ENCODE peak calls at places on chromosomes 3 and 15, in four cellular contexts. M, J, Y and O are unnamed samples.

GRCh38 chr3:97530689-97531088 is 233.9 kb upstream of the ARL6 start:
- DNase-seq in M (no peak), J (no peak), Y (no peak), O (no peak)

GRCh38 chr15:90750186-90750585 is 33.0 kb downstream of the BLM start:
- DNase-seq in M (no peak), J (no peak), Y (no peak), O (no peak)

GRCh38 chr3:151795276-151795675 is 18.6 kb upstream of the AADAC start:
- DNase-seq in M (peak; percentile 65), J (no peak), Y (no peak), O (no peak)

GRCh38 chr3:137163241-137163916 is 205.6 kb downstream of the IL20RB start:
- DNase-seq in M (no peak), J (no peak), Y (no peak), O (no peak)

GRCh38 chr3:61574854-61575253 is 13.5 kb downstream of the PTPRG start:
- DNase-seq in M (peak; percentile 61), J (no peak), Y (no peak), O (no peak)

GRCh38 chr3:29972594-29972993 is 633.8 kb upstream of the TGFBR2 start:
- DNase-seq in M (peak; percentile 0), J (no peak), Y (no peak), O (no peak)

GRCh38 chr3:126061301-126062032 is 22.5 kb downstream of the SLC41A3 start:
- DNase-seq in M (no peak), J (no peak), Y (no peak), O (no peak)

GRCh38 chr3:186181901-186182300 is 73.0 kb upstream of the ETV5 start:
- DNase-seq in M (no peak), J (no peak), Y (no peak), O (no peak)

GRCh38 chr3:98796334-98796733 is 33.2 kb downstream of the ST3GAL6 start:
- DNase-seq in M (no peak), J (no peak), Y (no peak), O (no peak)

GRCh38 chr15:82635798-82636197 is 11.4 kb downstream of the CPEB1 start:
- DNase-seq in M (no peak), J (no peak), Y (no peak), O (no peak)

GRCh38 chr3:113234028-113234427 is 22.7 kb downstream of the BOC start:
- DNase-seq in M (no peak), J (no peak), Y (no peak), O (no peak)

GRCh38 chr3:85567074-85567676 is 608.4 kb downstream of the CADM2 start:
- DNase-seq in M (peak; percentile 14), J (no peak), Y (peak; percentile 30), O (peak; percentile 52)

GRCh38 chr3:119636194-119636593 is 24.2 kb downstream of the POPDC2 start:
- DNase-seq in M (peak; percentile 57), J (no peak), Y (no peak), O (no peak)

GRCh38 chr3:72625616-72626337 is 222.5 kb downstream of the SHQ1 start:
- DNase-seq in M (peak; percentile 98), J (no peak), Y (no peak), O (no peak)

GRCh38 chr3:136336329-136337100 is 86.4 kb downstream of the PCCB start:
- DNase-seq in M (no peak), J (no peak), Y (no peak), O (no peak)

GRCh38 chr3:14216257-14217048 is 37.8 kb downstream of the LSM3 start:
- DNase-seq in M (no peak), J (peak; percentile 55), Y (no peak), O (no peak)

GRCh38 chr3:189744235-189744634 is 113.0 kb downstream of the TP63 start:
- DNase-seq in M (no peak), J (no peak), Y (no peak), O (no peak)
- TF ChIP-seq CTCF in M (no peak), J (no peak), Y (no peak), O (no peak)

GRCh38 chr3:170980399-170980798 is 46.1 kb downstream of the SLC2A2 start:
- DNase-seq in M (no peak), J (no peak), Y (no peak), O (no peak)
- TF ChIP-seq CTCF in M (no peak), J (no peak), Y (no peak), O (peak; percentile 42)

DNA sequence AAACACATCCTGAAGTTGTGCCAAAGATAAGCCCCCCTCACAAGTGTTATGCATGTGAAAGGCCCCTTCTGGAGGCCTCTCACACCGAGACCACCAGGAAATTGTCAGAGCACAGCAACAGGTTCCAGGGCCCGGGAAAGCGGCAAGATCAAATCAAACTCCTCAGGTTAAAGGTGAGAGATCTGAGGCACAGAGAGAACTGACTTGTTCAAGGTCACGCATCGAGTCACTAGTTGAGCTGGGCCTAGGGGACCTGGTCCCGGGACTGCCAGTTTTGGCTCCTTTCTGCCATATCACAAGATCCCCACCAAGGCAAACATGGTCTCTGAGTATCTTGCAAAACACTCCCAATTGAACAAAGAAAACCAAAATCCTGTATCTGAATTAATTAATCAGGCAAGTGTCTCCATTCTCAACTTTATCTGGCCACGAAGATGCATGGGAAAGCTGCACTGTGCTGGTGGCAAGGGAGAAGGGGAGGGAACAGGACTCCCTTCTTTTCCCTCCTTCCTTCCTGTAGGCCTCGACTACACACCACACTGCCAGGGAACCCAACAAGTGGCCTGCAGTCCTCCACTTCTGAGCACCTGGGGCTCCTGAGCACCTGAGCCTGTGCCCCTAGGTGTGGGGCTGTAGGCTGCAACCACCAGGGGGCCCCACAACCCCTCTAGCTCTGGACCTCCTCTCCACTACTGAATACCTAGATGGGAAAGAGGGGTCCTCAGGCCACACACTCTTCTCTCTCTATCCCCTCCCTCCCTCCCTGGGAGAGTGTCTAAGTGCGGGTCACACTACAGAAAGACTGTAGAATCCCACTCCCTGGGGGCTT is 37.3 kb downstream of the ANP32A start:
- DNase-seq in M (peak; percentile 27), J (peak; percentile 68), Y (peak; percentile 72), O (no peak)
- TF ChIP-seq CTCF in M (peak; percentile 81), J (peak; percentile 63), Y (peak; percentile 72), O (peak; percentile 58)

GRCh38 chr15:57505949-57506391 is 85.7 kb upstream of the MYZAP start:
- DNase-seq in M (peak; percentile 69), J (peak; percentile 66), Y (peak; percentile 72), O (no peak)

GRCh38 chr15:57505056-57505713 is 86.5 kb upstream of the MYZAP start:
- DNase-seq in M (no peak), J (no peak), Y (no peak), O (no peak)

GRCh38 chr15:57504599-57504940 is 87.1 kb upstream of the MYZAP start:
- DNase-seq in M (no peak), J (no peak), Y (no peak), O (no peak)

GRCh38 chr15:57507111-57507510 is 84.6 kb upstream of the MYZAP start:
- DNase-seq in M (no peak), J (no peak), Y (no peak), O (no peak)

DNA sequence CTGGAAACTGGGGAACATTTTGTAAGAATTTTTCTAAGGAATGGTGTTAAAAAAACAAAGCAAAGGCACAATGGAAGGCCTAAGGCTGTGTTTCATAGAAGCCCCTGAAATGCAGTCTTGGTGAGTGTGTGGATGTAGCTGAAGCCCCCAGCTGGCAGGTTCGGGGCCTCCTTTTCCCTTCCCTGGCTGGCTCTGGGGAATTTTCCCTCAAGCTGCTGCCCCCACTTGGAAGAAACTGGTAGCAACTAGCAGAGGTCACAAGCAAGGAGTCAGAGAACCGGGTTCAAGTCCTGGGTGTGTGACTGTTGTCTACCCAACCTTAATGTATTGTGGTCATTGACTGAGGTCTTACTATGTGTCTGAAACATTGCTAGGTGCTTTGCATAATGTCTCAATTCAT is 85.3 kb upstream of the MYZAP start:
- DNase-seq in M (no peak), J (no peak), Y (no peak), O (no peak)
- TF ChIP-seq CTCF in M (no peak), J (no peak), Y (no peak), O (no peak)

GRCh38 chr3:188157407-188157806 is 3.5 kb downstream of the LPP start:
- DNase-seq in M (no peak), J (no peak), Y (no peak), O (no peak)
- TF ChIP-seq CTCF in M (no peak), J (no peak), Y (no peak), O (no peak)

GRCh38 chr3:148556664-148557063 is 141.0 kb upstream of the AGTR1 start:
- DNase-seq in M (no peak), J (no peak), Y (no peak), O (no peak)
- TF ChIP-seq CTCF in M (no peak), J (no peak), Y (no peak), O (no peak)

DNA sequence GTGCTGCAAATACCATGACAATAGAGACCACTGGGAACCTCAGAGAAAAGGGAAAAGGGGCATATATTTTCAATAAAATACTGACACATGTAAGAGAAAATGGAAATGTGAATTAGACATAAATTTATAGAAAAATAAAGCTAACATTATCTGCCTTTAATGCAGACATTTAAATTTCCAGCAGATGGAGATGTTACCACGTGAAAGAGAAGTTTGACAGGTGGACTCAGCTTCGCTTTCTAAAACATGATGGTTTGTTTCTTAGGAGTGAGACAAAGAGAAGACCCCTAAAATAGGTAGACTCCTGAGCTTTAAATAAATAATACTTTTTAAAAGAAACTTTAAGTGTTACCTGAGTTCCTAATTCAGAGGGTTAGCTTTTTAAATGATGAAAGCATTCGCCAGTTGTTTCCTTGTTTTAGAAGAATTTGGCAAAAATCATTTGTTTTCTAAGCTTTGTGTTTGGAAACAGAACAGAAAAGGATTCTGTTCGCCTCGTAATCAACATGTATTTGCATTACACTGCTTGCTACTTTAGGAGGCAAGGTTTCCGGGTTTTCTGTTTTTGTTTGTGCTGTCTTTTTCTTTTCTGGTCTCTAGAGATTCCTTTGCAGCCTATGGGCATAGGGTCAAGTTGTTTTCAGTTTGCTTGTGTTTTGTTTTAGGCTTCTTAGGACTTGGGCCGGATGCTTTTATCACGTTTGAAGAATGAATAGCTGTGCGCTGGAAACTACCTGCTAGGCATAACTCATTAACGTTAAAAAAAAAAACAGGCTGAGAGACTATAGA is 271.4 kb downstream of the THSD4 start:
- DNase-seq in M (no peak), J (no peak), Y (no peak), O (no peak)
- TF ChIP-seq CTCF in M (peak; percentile 38), J (peak; percentile 38), Y (peak; percentile 55), O (peak; percentile 62)

GRCh38 chr3:100797921-100798491 is 88.7 kb downstream of the TFG start:
- DNase-seq in M (no peak), J (no peak), Y (no peak), O (no peak)

GRCh38 chr3:100802126-100802525 is 92.8 kb downstream of the TFG start:
- DNase-seq in M (no peak), J (no peak), Y (no peak), O (no peak)

GRCh38 chr3:100796556-100796955 is 87.3 kb downstream of the TFG start:
- DNase-seq in M (peak; percentile 19), J (no peak), Y (no peak), O (no peak)
- TF ChIP-seq CTCF in M (peak; percentile 45), J (peak; percentile 28), Y (peak; percentile 9), O (no peak)

DNA sequence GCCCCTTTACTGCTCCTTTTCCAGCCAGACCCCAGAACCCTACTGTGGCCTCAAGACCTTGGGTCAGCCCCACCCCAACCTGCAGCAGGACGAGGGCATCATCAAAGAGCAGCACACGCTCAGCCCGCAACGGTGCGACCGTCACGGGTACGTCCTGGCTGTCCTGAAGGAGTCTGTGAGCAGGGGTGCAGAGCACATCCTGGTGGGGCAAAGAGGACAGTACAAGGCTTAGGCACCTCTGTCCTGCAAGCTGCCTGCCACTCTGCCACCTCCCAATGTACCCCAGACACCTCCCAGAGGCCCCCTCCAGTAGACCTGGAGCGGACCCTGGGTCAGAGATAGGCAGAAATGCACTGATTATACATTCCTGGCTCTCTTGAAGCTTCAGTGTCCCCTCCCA is 8.0 kb downstream of the ALS2CL start:
- DNase-seq in M (no peak), J (no peak), Y (no peak), O (no peak)
- TF ChIP-seq CTCF in M (no peak), J (no peak), Y (no peak), O (no peak)